ENCODE peak calls at places on chromosomes 3 and 15, in five cellular contexts. One of them, this sample, is unnamed.

GRCh38 chr3:40237892-40238571 is 71.5 kb upstream of the EIF1B start:
- DNase-seq in cardiac muscle cell: peak; percentile 42
- DNase-seq in PC-3: peak; percentile 18
- DNase-seq in osteoblast: no peak
- DNase-seq in tibial artery: no peak
- DNase-seq in this sample: peak; percentile 32

GRCh38 chr15:89749951-89750559 is 994 bp downstream of the MESP1 start:
- DNase-seq in cardiac muscle cell: no peak
- DNase-seq in PC-3: peak; percentile 27
- DNase-seq in osteoblast: peak; percentile 76
- DNase-seq in tibial artery: no peak
- DNase-seq in this sample: no peak

GRCh38 chr3:191085091-191085490 is 114.0 kb upstream of the OSTN start:
- DNase-seq in cardiac muscle cell: peak; percentile 58
- DNase-seq in PC-3: peak; percentile 39
- DNase-seq in osteoblast: no peak
- DNase-seq in tibial artery: no peak
- DNase-seq in this sample: no peak

GRCh38 chr3:55897573-55898224 is 410.6 kb upstream of the WNT5A start:
- DNase-seq in cardiac muscle cell: no peak
- DNase-seq in PC-3: peak; percentile 72
- DNase-seq in osteoblast: no peak
- DNase-seq in tibial artery: no peak
- DNase-seq in this sample: no peak

GRCh38 chr3:152271465-152272035 is 2.8 kb downstream of the MBNL1 start:
- DNase-seq in cardiac muscle cell: no peak
- DNase-seq in PC-3: no peak
- DNase-seq in osteoblast: no peak
- DNase-seq in tibial artery: no peak
- DNase-seq in this sample: no peak

GRCh38 chr3:194314669-194315068 is 36.5 kb downstream of the CPN2 start:
- DNase-seq in cardiac muscle cell: no peak
- DNase-seq in PC-3: no peak
- DNase-seq in osteoblast: no peak
- DNase-seq in tibial artery: no peak
- DNase-seq in this sample: no peak

GRCh38 chr15:66165856-66166255 is 87.7 kb downstream of the MEGF11 start:
- DNase-seq in cardiac muscle cell: no peak
- DNase-seq in PC-3: no peak
- DNase-seq in osteoblast: peak; percentile 48
- DNase-seq in tibial artery: no peak
- DNase-seq in this sample: no peak

GRCh38 chr3:188890572-188891270 is 281.1 kb upstream of the TPRG1 start:
- DNase-seq in cardiac muscle cell: peak; percentile 54
- DNase-seq in PC-3: peak; percentile 19
- DNase-seq in osteoblast: no peak
- DNase-seq in tibial artery: no peak
- DNase-seq in this sample: no peak

GRCh38 chr3:12287727-12288465 is 974 bp upstream of the PPARG start:
- DNase-seq in cardiac muscle cell: peak; percentile 68
- DNase-seq in PC-3: peak; percentile 63
- DNase-seq in osteoblast: peak; percentile 91
- DNase-seq in tibial artery: peak; percentile 65
- DNase-seq in this sample: no peak

GRCh38 chr3:49998326-49998725 is 58.4 kb downstream of the RBM6 start:
- DNase-seq in cardiac muscle cell: peak; percentile 22
- DNase-seq in PC-3: peak; percentile 83
- DNase-seq in osteoblast: peak; percentile 81
- DNase-seq in tibial artery: no peak
- DNase-seq in this sample: peak; percentile 37

GRCh38 chr3:3800685-3801509 is 1.7 kb downstream of the LRRN1 start:
- DNase-seq in cardiac muscle cell: no peak
- DNase-seq in PC-3: no peak
- DNase-seq in osteoblast: no peak
- DNase-seq in tibial artery: peak; percentile 62
- DNase-seq in this sample: no peak

GRCh38 chr3:18423401-18424212 is 1.5 kb downstream of the SATB1 start:
- DNase-seq in cardiac muscle cell: peak; percentile 64
- DNase-seq in PC-3: peak; percentile 71
- DNase-seq in osteoblast: no peak
- DNase-seq in tibial artery: peak; percentile 67
- DNase-seq in this sample: peak; percentile 63

GRCh38 chr3:124653071-124653470 is 77.2 kb upstream of the UMPS start:
- DNase-seq in cardiac muscle cell: no peak
- DNase-seq in PC-3: no peak
- DNase-seq in osteoblast: no peak
- DNase-seq in tibial artery: no peak
- DNase-seq in this sample: no peak

GRCh38 chr15:76057332-76058000 is 2.3 kb upstream of the TMEM266 start:
- DNase-seq in cardiac muscle cell: peak; percentile 57
- DNase-seq in PC-3: peak; percentile 66
- DNase-seq in osteoblast: peak; percentile 86
- DNase-seq in tibial artery: no peak
- DNase-seq in this sample: peak; percentile 16

GRCh38 chr3:173371848-173372487 is 25.6 kb upstream of the NLGN1 start:
- DNase-seq in cardiac muscle cell: peak; percentile 58
- DNase-seq in PC-3: peak; percentile 59
- DNase-seq in osteoblast: no peak
- DNase-seq in tibial artery: no peak
- DNase-seq in this sample: peak; percentile 22

GRCh38 chr3:196968233-196969000 is at the start of gene PIGZ:
- DNase-seq in cardiac muscle cell: peak; percentile 49
- DNase-seq in PC-3: peak; percentile 54
- DNase-seq in osteoblast: peak; percentile 95
- DNase-seq in tibial artery: no peak
- DNase-seq in this sample: no peak

GRCh38 chr3:140398387-140398786 is 279.5 kb upstream of the TRIM42 start:
- DNase-seq in cardiac muscle cell: no peak
- DNase-seq in PC-3: no peak
- DNase-seq in osteoblast: no peak
- DNase-seq in tibial artery: no peak
- DNase-seq in this sample: no peak

GRCh38 chr3:106570426-106570825 is 701.6 kb upstream of the CBLB start:
- DNase-seq in cardiac muscle cell: no peak
- DNase-seq in PC-3: peak; percentile 13
- DNase-seq in osteoblast: no peak
- DNase-seq in tibial artery: no peak
- DNase-seq in this sample: no peak

GRCh38 chr3:182241777-182242556 is 530.2 kb downstream of the SOX2 start:
- DNase-seq in cardiac muscle cell: peak; percentile 79
- DNase-seq in PC-3: no peak
- DNase-seq in osteoblast: no peak
- DNase-seq in tibial artery: no peak
- DNase-seq in this sample: no peak

GRCh38 chr3:33717616-33717865 is 513 bp downstream of the CLASP2 start:
- DNase-seq in cardiac muscle cell: peak; percentile 73
- DNase-seq in PC-3: no peak
- DNase-seq in osteoblast: peak; percentile 85
- DNase-seq in tibial artery: peak; percentile 83
- DNase-seq in this sample: peak; percentile 29

GRCh38 chr3:193780810-193781472 is 187.9 kb downstream of the OPA1 start:
- DNase-seq in cardiac muscle cell: peak; percentile 83
- DNase-seq in PC-3: peak; percentile 95
- DNase-seq in osteoblast: peak; percentile 93
- DNase-seq in tibial artery: peak; percentile 74
- DNase-seq in this sample: peak; percentile 48

GRCh38 chr3:186247821-186248814 is 113.9 kb downstream of the DGKG start:
- DNase-seq in cardiac muscle cell: peak; percentile 7
- DNase-seq in PC-3: no peak
- DNase-seq in osteoblast: no peak
- DNase-seq in tibial artery: no peak
- DNase-seq in this sample: no peak

DNA sequence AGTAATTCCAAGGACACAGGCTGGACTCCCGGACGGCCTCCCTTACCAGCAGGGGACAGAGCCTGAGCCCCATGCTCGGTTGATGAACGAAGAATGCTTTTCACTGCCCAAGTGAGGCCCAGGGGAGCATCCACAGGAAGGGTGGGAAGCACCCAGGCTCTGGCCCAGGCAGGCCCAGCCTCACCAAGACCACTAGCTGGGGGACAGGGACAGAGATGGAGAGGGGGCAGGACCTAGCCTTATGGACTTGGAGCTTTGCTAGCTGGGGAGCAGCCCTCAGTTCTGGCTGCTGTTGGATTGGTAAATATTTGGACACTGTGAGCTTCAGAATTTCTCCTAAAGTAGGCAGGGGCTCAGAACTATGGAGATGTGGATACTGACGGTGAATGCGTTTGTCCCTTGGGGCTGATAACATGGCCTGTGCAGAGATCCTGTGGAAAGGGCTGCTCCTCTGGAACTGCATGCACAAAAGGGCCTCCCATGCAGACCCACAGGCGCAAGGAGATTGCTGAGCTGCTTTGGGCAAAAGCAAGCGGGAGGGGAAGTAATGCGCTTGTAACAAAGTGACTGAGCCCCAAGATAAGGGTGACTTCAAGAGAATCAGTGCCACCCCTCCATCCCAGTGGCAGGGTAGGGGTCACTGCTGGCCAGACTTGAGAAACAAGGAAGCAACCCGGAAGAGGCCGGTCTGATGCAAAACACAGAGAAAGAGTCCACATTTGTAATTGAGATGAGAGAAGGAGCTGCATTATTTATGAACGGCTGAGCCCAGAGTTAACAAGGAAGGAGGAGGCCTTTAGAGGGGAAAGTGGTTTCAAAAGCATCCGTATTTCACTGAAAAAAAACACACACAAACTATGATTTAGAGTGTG is 70.1 kb upstream of the MEF2A start:
- DNase-seq in cardiac muscle cell: peak; percentile 47
- DNase-seq in PC-3: no peak
- DNase-seq in osteoblast: no peak
- DNase-seq in tibial artery: no peak
- DNase-seq in this sample: no peak
- H3K27ac ChIP-seq in cardiac muscle cell: peak overlapping the region; percentile 30
- H3K27ac ChIP-seq in PC-3: no peak overlapping the region
- H3K27ac ChIP-seq in osteoblast: no peak overlapping the region
- H3K27ac ChIP-seq in tibial artery: no peak overlapping the region
- H3K27ac ChIP-seq in this sample: no peak overlapping the region

GRCh38 chr3:138673641-138674040 is 65.1 kb downstream of the FAIM start:
- DNase-seq in cardiac muscle cell: peak; percentile 62
- DNase-seq in PC-3: no peak
- DNase-seq in osteoblast: no peak
- DNase-seq in tibial artery: no peak
- DNase-seq in this sample: peak; percentile 73
- H3K27ac ChIP-seq in cardiac muscle cell: peak overlapping the region; percentile 98
- H3K27ac ChIP-seq in PC-3: no peak overlapping the region
- H3K27ac ChIP-seq in osteoblast: peak overlapping the region; percentile 66
- H3K27ac ChIP-seq in tibial artery: no peak overlapping the region
- H3K27ac ChIP-seq in this sample: peak overlapping the region; percentile 20

GRCh38 chr3:58799271-58799670 is 132.7 kb upstream of the FAM3D start:
- DNase-seq in cardiac muscle cell: no peak
- DNase-seq in PC-3: no peak
- DNase-seq in osteoblast: peak; percentile 23
- DNase-seq in tibial artery: no peak
- DNase-seq in this sample: no peak

GRCh38 chr3:58798312-58798711 is 131.7 kb upstream of the FAM3D start:
- DNase-seq in cardiac muscle cell: no peak
- DNase-seq in PC-3: no peak
- DNase-seq in osteoblast: no peak
- DNase-seq in tibial artery: no peak
- DNase-seq in this sample: no peak

GRCh38 chr3:58793052-58793451 is 126.5 kb upstream of the FAM3D start:
- DNase-seq in cardiac muscle cell: no peak
- DNase-seq in PC-3: no peak
- DNase-seq in osteoblast: peak; percentile 23
- DNase-seq in tibial artery: no peak
- DNase-seq in this sample: no peak

DNA sequence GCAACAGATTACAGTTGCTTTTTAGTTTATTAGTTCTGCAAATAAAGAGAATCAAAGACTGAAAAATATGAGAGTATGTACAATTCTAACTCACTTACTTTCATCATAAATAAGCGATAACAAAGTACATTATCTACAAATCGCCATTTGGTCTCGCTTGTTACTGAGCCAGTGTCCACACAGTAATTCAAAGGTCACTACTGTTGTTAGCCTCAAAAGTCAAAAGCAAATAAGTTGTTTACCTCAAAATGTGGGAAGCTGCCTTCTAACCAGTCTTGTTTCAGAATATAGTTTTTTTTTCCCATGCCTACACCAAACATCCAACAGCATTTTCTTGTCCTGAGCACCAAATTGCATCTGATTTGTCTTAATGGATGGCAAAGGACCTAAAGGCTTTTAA is 127.4 kb upstream of the FAM3D start:
- DNase-seq in cardiac muscle cell: no peak
- DNase-seq in PC-3: no peak
- DNase-seq in osteoblast: no peak
- DNase-seq in tibial artery: no peak
- DNase-seq in this sample: no peak
- H3K27ac ChIP-seq in cardiac muscle cell: no peak overlapping the region
- H3K27ac ChIP-seq in PC-3: no peak overlapping the region
- H3K27ac ChIP-seq in osteoblast: no peak overlapping the region
- H3K27ac ChIP-seq in tibial artery: no peak overlapping the region
- H3K27ac ChIP-seq in this sample: no peak overlapping the region

GRCh38 chr15:85024509-85025336 is 43.1 kb downstream of the PDE8A start:
- DNase-seq in cardiac muscle cell: peak; percentile 64
- DNase-seq in PC-3: peak; percentile 77
- DNase-seq in osteoblast: peak; percentile 88
- DNase-seq in tibial artery: no peak
- DNase-seq in this sample: peak; percentile 82

GRCh38 chr15:85027033-85027380 is 45.4 kb downstream of the PDE8A start:
- DNase-seq in cardiac muscle cell: no peak
- DNase-seq in PC-3: no peak
- DNase-seq in osteoblast: no peak
- DNase-seq in tibial artery: no peak
- DNase-seq in this sample: no peak

GRCh38 chr15:85026304-85027032 is 44.8 kb downstream of the PDE8A start:
- DNase-seq in cardiac muscle cell: no peak
- DNase-seq in PC-3: no peak
- DNase-seq in osteoblast: no peak
- DNase-seq in tibial artery: no peak
- DNase-seq in this sample: no peak

GRCh38 chr15:85024003-85024402 is 42.3 kb downstream of the PDE8A start:
- DNase-seq in cardiac muscle cell: no peak
- DNase-seq in PC-3: no peak
- DNase-seq in osteoblast: no peak
- DNase-seq in tibial artery: no peak
- DNase-seq in this sample: no peak

DNA sequence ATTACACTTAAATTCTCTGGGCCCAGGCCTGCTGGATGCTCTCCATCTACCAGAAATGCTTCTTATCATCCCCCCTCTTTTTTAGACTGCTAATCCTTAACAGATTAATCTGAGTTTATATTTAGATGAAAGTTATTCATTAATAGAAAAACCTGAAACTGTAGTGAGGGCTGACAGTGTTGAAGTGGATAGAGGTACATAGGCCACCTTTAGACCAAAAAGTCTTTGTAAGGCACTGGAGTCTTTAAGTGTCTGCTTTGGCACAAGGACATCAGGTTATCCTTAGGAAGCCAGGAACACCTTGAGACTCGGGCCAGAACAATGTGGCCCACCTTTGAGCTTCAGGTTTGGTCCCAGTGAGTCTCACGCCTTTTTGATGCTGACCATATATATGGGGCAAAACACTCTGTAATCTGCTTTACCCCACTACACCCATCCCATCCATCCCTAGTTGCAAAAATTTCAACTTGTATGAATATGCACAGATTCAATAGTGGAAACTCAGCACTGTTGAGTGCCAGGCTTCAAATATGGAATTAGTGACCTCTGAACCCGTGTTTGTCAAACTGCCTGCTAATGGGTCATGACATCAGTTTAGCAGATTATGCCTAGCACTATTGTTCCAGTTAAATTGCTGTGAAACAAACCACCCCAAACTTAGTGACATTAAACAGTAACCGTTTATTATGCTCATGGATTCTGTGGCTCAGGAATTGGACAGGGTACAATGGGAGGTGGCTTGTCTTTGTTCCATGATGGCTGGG is 44.0 kb downstream of the PDE8A start:
- DNase-seq in cardiac muscle cell: no peak
- DNase-seq in PC-3: no peak
- DNase-seq in osteoblast: no peak
- DNase-seq in tibial artery: no peak
- DNase-seq in this sample: no peak
- H3K27ac ChIP-seq in cardiac muscle cell: no peak overlapping the region
- H3K27ac ChIP-seq in PC-3: no peak overlapping the region
- H3K27ac ChIP-seq in osteoblast: no peak overlapping the region
- H3K27ac ChIP-seq in tibial artery: peak overlapping the region; percentile 68
- H3K27ac ChIP-seq in this sample: no peak overlapping the region

This sample was measured in brain microvascular endothelial cell.